ENCODE peak calls at places on chromosome 13, in five cellular contexts. O, N, R, Y and G are unnamed samples.

GRCh38 chr13:42633495-42633894 is 59.5 kb downstream of the TNFSF11 start:
- DNase-seq in N (no peak), O (no peak), R (no peak), Y (no peak), G (no peak)

GRCh38 chr13:70527553-70527952 is 419.3 kb upstream of the KLHL1 start:
- DNase-seq in R (no peak), O (no peak), Y (no peak), N (no peak), G (no peak)

GRCh38 chr13:45133396-45134118 is 13.2 kb downstream of the GTF2F2 start:
- DNase-seq in N (peak), O (no peak), R (no peak), Y (no peak), G (no peak)

GRCh38 chr13:59770451-59770850 is 393.3 kb downstream of the DIAPH3 start:
- DNase-seq in R (no peak), O (no peak), N (no peak), Y (no peak), G (no peak)

GRCh38 chr13:42990991-42991891 is 800 bp downstream of the EPSTI1 start:
- DNase-seq in O (no peak), R (no peak), Y (no peak), N (no peak), G (no peak)

GRCh38 chr13:102779426-102780159 is 6.0 kb upstream of the TEX30 start:
- DNase-seq in N (no peak), R (peak), O (no peak), Y (no peak), G (no peak)

GRCh38 chr13:33186851-33187250 is 98.7 kb downstream of the STARD13 start:
- DNase-seq in N (no peak), O (no peak), Y (peak), R (peak), G (no peak)

GRCh38 chr13:113410472-113411201 is 42.7 kb downstream of the ADPRHL1 start:
- DNase-seq in Y (peak), O (no peak), N (no peak), R (no peak), G (peak)

GRCh38 chr13:44974056-44974798 is 15.0 kb downstream of the NUFIP1 start:
- DNase-seq in O (no peak), N (no peak), Y (peak), R (peak), G (no peak)

DNA sequence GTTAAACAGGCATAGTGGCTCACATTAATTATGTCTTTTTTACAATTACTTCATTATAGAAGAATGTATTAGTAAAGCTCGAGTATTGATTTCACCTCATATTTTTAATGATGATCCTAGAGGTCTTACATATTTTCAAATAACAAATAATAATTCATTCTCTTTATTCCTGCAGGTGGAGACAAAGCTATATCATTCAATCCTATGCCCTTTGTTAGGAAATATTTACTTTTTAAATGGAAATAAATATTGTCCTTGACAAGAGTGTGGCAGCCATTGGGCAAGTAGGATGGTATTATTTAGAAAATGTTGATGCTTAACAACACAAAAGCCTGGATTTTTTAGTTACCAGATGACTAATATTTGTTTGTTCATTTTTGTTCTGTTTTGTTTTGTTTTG is 127.6 kb downstream of the COG6 start:
- DNase-seq in Y (no peak), R (no peak), O (no peak), N (peak), G (no peak)
- TF ChIP-seq CTCF in Y (no peak), R (no peak), O (peak), N (peak), G (no peak)

GRCh38 chr13:94860981-94861407 is 148.6 kb upstream of the SOX21 start:
- DNase-seq in N (no peak), O (no peak), R (peak), Y (peak), G (no peak)
- H3K4me3 ChIP-seq in N (peak), O (peak), R (peak), Y (peak), G (no peak)

DNA sequence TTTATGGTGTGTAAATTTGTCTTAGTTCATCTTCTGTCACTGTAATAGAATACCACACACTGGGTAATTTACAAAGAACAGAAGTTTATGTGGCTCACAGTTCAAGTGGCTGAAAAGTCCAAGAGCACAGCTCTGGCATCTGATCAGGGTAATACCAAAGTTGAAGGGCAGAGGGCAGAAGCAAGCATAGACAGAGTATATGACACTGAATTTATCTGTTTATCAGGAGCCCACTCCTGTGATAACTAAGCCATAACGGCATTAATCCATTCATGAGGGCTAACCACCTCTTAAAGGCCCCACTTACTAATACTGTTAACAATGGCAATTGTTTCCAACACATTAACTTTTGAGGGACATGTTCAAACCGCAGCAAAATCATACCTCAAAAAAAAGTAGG is 4.0 kb upstream of the RFXAP start:
- DNase-seq in N (peak), R (peak), Y (no peak), O (no peak), G (no peak)
- TF ChIP-seq CTCF in N (peak), R (no peak), Y (peak), O (peak), G (peak)

GRCh38 chr13:24159921-24160324 is 597 bp upstream of the SPATA13 start:
- DNase-seq in R (no peak), Y (no peak), N (no peak), O (no peak), G (no peak)
- H3K4me3 ChIP-seq in R (peak), Y (peak), N (peak), O (peak), G (peak)

DNA sequence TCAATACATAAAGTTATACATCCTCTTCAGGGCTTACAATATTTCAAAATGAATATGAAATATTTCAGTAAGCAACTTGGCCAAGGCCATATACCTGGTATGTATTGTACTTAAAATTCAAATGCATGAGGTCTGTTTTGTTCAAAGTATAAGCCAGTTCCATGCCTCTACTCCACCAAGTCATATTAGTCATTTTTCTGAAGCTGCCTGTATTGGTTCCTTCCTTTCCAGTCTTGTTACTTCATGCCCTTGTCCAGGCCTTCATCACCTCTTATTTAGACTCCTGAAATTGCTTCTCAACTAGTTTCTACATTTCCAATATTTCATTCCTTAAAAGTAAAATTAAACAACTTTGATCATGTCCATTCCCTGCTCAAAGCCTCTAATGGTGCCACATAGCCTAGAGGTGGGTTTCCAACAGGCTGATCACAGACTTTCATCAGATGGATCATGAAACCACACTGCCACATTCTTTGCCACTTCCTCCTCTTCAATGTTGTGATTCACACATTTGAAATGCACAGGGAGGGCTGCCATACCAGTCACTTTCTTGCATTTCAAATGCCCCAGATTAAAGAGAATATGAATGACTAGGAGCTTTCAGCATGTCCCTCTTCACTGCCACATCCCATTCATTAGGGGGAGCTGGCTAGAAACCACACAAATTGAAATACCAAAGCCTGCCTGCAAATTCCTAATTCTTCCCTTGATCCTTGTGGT is 424.1 kb upstream of the DACH1 start:
- DNase-seq in R (no peak), N (no peak), O (no peak), Y (peak), G (peak)
- TF ChIP-seq CTCF in R (no peak), N (no peak), O (no peak), Y (peak), G (peak)

DNA sequence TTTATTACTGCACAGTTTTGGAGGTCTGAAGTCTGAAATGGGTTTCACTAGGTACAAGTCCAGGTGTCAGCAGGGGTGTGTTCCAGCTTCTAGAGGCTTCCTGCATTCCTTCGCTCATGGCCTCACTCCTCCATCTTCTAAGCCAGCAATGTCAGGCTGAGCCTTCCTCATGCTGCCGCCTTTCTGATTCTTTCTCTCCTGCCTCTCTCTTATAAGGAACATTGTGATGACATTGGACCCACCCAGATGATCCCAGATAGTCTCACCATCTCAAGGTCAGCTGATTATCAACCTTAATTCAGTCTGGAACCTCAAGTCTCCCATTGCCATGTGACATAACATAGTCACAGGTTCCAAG is 84.7 kb downstream of the LRRC63 start:
- DNase-seq in N (no peak), R (no peak), Y (no peak), O (no peak), G (no peak)
- H3K4me3 ChIP-seq in N (no peak), R (no peak), Y (no peak), O (no peak), G (no peak)

GRCh38 chr13:51044023-51044665 is 66.9 kb downstream of the C13orf42 start:
- DNase-seq in O (no peak), Y (no peak), N (peak), R (no peak), G (no peak)
- TF ChIP-seq CTCF in O (no peak), Y (no peak), N (peak), R (no peak), G (no peak)

DNA sequence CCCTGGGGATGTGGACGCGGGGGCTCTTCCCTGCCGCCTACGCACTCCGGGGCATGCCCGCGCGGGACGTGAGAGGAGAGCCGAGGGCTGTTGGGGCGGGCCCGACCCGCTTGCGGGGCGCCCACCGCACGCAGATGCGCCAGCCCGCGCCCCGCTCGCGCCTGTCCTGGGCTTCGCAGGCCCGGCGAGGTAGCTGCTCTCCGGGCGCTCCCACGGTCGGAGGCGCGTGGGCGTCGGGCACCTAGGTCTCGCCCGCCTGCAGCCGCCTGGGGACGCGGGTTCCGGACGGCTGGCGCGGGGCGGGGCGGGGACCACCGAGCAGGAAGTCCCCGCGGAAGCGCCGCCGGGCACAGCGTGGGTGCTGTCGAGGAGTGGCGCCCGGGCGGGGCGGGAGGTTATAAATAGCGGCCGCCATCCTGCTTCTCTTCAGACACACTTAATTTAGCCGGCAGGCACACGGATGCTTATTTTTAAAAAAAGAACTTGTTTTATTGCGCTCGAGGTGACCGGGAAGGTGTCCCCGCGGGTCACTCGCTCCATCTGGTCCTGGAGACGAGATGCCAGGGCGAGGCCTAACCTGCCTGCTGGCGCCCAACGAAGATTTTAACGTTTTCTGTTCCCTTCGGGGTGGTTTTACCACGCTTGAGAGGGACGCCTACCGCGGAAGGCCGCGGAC is 561 bp upstream of the GJA3 start:
- DNase-seq in N (peak), R (peak), O (no peak), Y (no peak), G (no peak)
- H3K4me3 ChIP-seq in N (no peak), R (peak), O (peak), Y (peak), G (peak)

GRCh38 chr13:41293272-41293671 is 17.8 kb upstream of the NAA16 start:
- DNase-seq in R (no peak), O (no peak), N (no peak), Y (no peak), G (no peak)
- TF ChIP-seq CTCF in R (no peak), O (no peak), N (no peak), Y (no peak), G (no peak)

DNA sequence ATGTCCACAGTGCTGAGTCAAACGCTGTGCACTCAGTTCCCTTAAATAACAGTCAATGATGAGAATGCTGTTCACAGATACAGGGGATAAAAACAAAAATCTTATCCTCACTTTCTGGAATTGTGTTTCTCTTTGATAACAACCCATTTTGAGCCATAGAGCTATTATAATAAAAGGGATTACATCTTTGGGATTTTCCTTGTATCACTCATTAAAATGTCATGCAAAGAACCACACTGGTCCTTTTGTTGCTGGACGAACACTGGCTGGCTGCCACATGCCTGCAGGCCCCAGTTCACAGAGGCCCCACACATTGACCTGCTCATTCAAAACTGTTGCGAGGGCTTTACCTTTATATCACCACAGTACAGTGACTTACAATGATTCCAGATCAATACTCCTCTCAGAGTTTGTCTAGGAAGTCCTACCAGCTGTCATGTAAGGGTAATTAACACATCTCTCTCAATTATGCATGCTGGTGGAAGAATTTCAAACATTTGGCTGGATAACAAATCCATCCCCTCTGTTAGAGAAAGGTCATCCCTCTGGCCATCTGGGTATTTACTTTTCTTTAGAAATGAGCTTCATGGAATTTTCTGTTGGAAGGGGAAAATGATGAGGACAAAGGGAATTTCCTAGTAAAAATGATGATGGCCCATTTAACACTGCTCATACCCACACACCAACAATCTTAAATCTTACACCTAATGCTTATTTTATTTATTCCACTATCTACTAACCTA is 85.9 kb downstream of the MBNL2 start:
- DNase-seq in O (peak), Y (peak), R (no peak), N (no peak), G (peak)
- H3K4me3 ChIP-seq in O (no peak), Y (no peak), R (no peak), N (no peak), G (no peak)